ENCODE peak calls at places on chromosomes 12 and 14, in ten cellular contexts. O, P, Y, M, I, E, Z, G, V and H are unnamed samples.

GRCh38 chr14:32980887-32981501 is 42.3 kb downstream of the NPAS3 start:
- DNase-seq in V (no peak), Z (no peak), P (no peak), I (no peak), G (no peak), E (no peak), O (no peak), M (no peak), Y (no peak), H (no peak)

GRCh38 chr12:90622431-90622830 is 332.5 kb downstream of the CCER1 start:
- DNase-seq in V (no peak), Y (no peak), P (no peak), Z (peak), E (no peak), M (no peak), O (no peak), G (no peak), I (no peak), H (no peak)

GRCh38 chr12:12700249-12700648 is 4.3 kb upstream of the GPR19 start:
- DNase-seq in O (no peak), Y (no peak), P (no peak), M (no peak), G (no peak), E (no peak), I (no peak), V (no peak), Z (no peak), H (no peak)

GRCh38 chr12:53569174-53569557 is 57.0 kb downstream of the ATF7 start:
- DNase-seq in G (peak), Y (no peak), V (no peak), Z (no peak), P (no peak), I (no peak), O (no peak), E (no peak), M (no peak), H (no peak)

GRCh38 chr12:6773662-6774351 is 1.5 kb downstream of the LAG3 start:
- DNase-seq in E (no peak), Y (no peak), P (no peak), O (no peak), I (no peak), Z (no peak), G (no peak), M (no peak), V (no peak), H (no peak)

GRCh38 chr14:24597403-24597802 is 12.1 kb downstream of the GZMH start:
- DNase-seq in V (no peak), M (no peak), G (no peak), Z (no peak), I (no peak), Y (no peak), E (no peak), P (no peak), O (no peak), H (no peak)

GRCh38 chr14:72311116-72311515 is 378.9 kb downstream of the RGS6 start:
- DNase-seq in P (no peak), M (no peak), Z (no peak), G (no peak), O (no peak), Y (no peak), I (no peak), E (no peak), V (no peak), H (no peak)

GRCh38 chr12:94261781-94262180 is 113.4 kb downstream of the PLXNC1 start:
- DNase-seq in V (no peak), I (no peak), P (no peak), Z (no peak), E (no peak), M (no peak), G (no peak), O (no peak), Y (no peak), H (no peak)

GRCh38 chr12:126582231-126582630 is 1517.0 kb downstream of the AACS start:
- DNase-seq in O (no peak), Z (no peak), G (no peak), E (no peak), M (peak), I (peak), P (no peak), Y (no peak), V (no peak), H (no peak)